ENCODE peak calls at places on chromosomes 1 and 21, in four cellular contexts. E is endodermal cell, K is bronchial epithelial cell, A is astrocyte of the spinal cord. G is an unnamed sample.

GRCh38 chr21:37266515-37267221 is 466 bp downstream of the VPS26C start:
- DNase-seq in A (peak), E (no peak), K (peak), G (no peak)

GRCh38 chr1:60978421-60979357 is 103.7 kb upstream of the NFIA start:
- DNase-seq in E (peak), K (peak), A (no peak), G (no peak)

GRCh38 chr1:22039594-22040347 is 12.7 kb upstream of the CDC42 start:
- DNase-seq in A (peak), E (peak), K (peak), G (peak)

GRCh38 chr1:94270801-94271203 is 33.4 kb upstream of the ARHGAP29 start:
- DNase-seq in E (no peak), A (peak), K (peak), G (no peak)

GRCh38 chr1:113811353-113811887 is 856 bp downstream of the RSBN1 start:
- DNase-seq in E (peak), K (peak), A (peak), G (no peak)

GRCh38 chr1:161013591-161014513 is 7.1 kb downstream of the F11R start:
- DNase-seq in K (peak), A (no peak), E (peak), G (peak)

GRCh38 chr1:48595613-48596012 is 123.6 kb upstream of the SPATA6 start:
- DNase-seq in K (no peak), E (no peak), A (no peak), G (no peak)

GRCh38 chr1:53369761-53370160 is 41.9 kb upstream of the LRP8 start:
- DNase-seq in K (no peak), E (peak), A (no peak), G (no peak)

GRCh38 chr1:18681423-18681835 is 50.8 kb downstream of the PAX7 start:
- DNase-seq in E (no peak), A (no peak), K (peak), G (no peak)

GRCh38 chr1:39177641-39178040 is 26.9 kb upstream of the MACF1 start:
- DNase-seq in A (no peak), K (no peak), E (no peak), G (no peak)

GRCh38 chr1:204150702-204151561 is 912 bp downstream of the ETNK2 start:
- DNase-seq in A (no peak), E (peak), K (no peak), G (no peak)

GRCh38 chr1:172607145-172607544 is 51.8 kb upstream of the FASLG start:
- DNase-seq in E (no peak), K (no peak), A (no peak), G (no peak)

GRCh38 chr1:109677459-109677858 is 9.6 kb downstream of the GSTM2 start:
- DNase-seq in A (no peak), K (no peak), E (no peak), G (no peak)

GRCh38 chr21:43797925-43798715 is 8.7 kb downstream of the RRP1 start:
- DNase-seq in K (no peak), E (no peak), A (no peak), G (no peak)

GRCh38 chr1:188027613-188028012 is 1198.9 kb downstream of the PLA2G4A start:
- DNase-seq in E (no peak), A (peak), K (peak), G (no peak)

GRCh38 chr1:213138391-213138790 is 87.3 kb downstream of the RPS6KC1 start:
- DNase-seq in E (no peak), K (no peak), A (no peak), G (no peak)

GRCh38 chr21:35232545-35233176 is 183.6 kb upstream of the RUNX1 start:
- DNase-seq in A (peak), E (no peak), K (peak), G (no peak)

GRCh38 chr1:163072658-163073057 is 3.5 kb downstream of the RGS4 start:
- DNase-seq in A (peak), E (no peak), K (peak), G (no peak)

GRCh38 chr21:34737115-34737514 is 68.3 kb downstream of the CLIC6 start:
- DNase-seq in E (no peak), A (no peak), K (no peak), G (no peak)

GRCh38 chr1:160127865-160128523 is 12.4 kb downstream of the ATP1A2 start:
- DNase-seq in A (peak), K (peak), E (no peak), G (no peak)

GRCh38 chr1:247962911-247963588 is 2.0 kb upstream of the OR2AK2 start:
- DNase-seq in A (no peak), E (no peak), K (no peak), G (no peak)

GRCh38 chr1:64212023-64212422 is 8.6 kb downstream of the UBE2U start:
- DNase-seq in K (peak), A (peak), E (no peak), G (no peak)

GRCh38 chr1:54884768-54885167 is 2.2 kb downstream of the DHCR24 start:
- DNase-seq in K (no peak), A (no peak), E (no peak), G (no peak)

GRCh38 chr21:30434033-30434631 is 4.1 kb downstream of the KRTAP13-4 start:
- DNase-seq in K (peak), E (peak), A (peak), G (no peak)

GRCh38 chr1:107821340-107821739 is 143.6 kb downstream of the VAV3 start:
- DNase-seq in E (no peak), K (no peak), A (no peak), G (no peak)

GRCh38 chr1:170908942-170909341 is 26.4 kb upstream of the MROH9 start:
- DNase-seq in A (no peak), K (no peak), E (no peak), G (no peak)

GRCh38 chr1:58732087-58732486 is 32.2 kb upstream of the MYSM1 start:
- DNase-seq in E (no peak), A (no peak), K (peak), G (no peak)

GRCh38 chr1:150798509-150798908 is 9.6 kb downstream of the CTSK start:
- DNase-seq in K (no peak), E (peak), A (peak), G (no peak)

GRCh38 chr1:216600730-216601426 is 122.4 kb downstream of the ESRRG start:
- DNase-seq in A (peak), K (peak), E (peak), G (peak)

GRCh38 chr1:170929835-170930554 is 5.3 kb upstream of the MROH9 start:
- DNase-seq in K (peak), A (peak), E (peak), G (peak)

GRCh38 chr21:39696620-39697019 is 48.4 kb upstream of the IGSF5 start:
- DNase-seq in E (peak), A (peak), K (no peak), G (no peak)

GRCh38 chr1:48051466-48052126 is 54.4 kb upstream of the TRABD2B start:
- DNase-seq in K (no peak), E (peak), A (no peak), G (no peak)

DNA sequence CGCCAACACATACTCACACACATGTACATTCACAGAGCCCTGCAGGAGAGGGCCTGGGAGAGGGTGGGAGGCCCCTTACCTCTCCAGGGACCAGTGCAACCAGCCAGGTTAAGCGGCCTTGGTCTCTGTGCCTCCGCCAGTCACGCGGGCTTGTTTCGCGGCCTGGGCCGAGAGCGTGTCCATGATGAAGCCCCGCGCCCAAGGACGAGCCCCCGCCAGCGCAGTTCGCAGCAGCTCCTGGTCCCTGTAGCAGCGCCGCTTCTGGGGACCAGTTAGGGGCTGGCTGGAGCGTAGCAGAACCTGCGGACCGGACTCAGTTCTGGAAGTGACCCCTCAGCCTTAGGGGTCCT is 7.3 kb upstream of the FAM167B start:
- DNase-seq in E (no peak), A (no peak), K (no peak), G (peak)
- H3K4me3 ChIP-seq in E (peak), A (no peak), K (peak), G (peak)

GRCh38 chr1:41492341-41492848 is 7.9 kb upstream of the EDN2 start:
- DNase-seq in E (peak), A (no peak), K (peak), G (no peak)
- TF ChIP-seq CTCF in E (peak), A (peak), K (peak), G (peak)

GRCh38 chr1:210159206-210159605 is 73.4 kb upstream of the SERTAD4 start:
- DNase-seq in E (no peak), K (no peak), A (no peak), G (no peak)
- H3K4me3 ChIP-seq in E (no peak), K (no peak), A (no peak), G (no peak)

DNA sequence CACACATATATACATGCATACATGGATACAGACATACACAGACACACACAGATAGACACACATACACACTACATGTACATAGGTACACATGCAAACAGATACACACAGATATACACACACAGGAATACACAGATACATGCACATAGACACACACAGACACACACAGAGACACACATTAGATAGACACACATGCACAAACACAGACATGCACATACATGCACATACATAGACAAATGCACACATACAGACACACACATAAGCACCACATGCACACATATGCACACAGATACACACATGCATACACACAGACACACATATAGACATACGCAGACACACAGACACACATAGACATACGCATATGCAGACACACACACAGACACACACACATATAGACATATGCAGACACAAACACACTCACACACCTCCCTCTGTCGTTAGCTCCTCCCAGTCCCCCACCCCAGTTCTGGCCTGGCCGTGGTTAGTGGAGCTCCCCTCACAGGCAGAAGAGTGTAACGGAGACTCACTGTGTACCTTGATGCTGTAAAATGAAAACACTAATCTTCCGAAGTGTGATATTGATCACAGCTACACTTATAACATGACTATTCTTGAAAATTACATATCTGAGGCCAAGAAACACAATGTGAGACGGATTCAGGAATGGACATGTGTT is 7.6 kb downstream of the UBASH3A start:
- DNase-seq in E (peak), A (no peak), K (peak), G (no peak)
- TF ChIP-seq CTCF in E (peak), A (no peak), K (peak), G (no peak)

DNA sequence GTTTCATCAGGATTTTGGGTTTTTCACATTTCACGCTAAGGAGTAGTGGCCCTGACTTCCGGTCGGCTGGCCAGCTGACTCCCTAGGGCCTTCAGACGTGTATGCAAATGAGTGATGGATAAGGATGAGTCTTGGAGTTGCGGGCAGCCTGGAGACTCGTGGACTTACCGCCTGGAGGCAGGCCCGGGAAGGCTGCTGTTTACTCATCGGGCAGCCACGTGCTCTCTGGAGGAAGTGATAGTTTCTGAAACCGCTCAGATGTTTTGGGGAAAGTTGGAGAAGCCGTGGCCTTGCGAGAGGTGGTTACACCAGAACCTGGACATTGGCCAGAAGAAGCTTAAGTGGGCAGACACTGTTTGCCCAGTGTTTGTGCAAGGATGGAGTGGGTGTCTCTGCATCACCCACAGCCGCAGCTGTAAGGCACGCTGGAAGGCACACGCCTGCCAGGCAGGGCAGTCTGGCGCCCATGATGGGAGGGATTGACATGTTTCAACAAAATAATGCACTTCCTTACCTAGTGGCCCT is 23.1 kb upstream of the TNFRSF1B start:
- DNase-seq in A (peak), K (peak), E (no peak), G (peak)
- H3K4me3 ChIP-seq in A (no peak), K (no peak), E (no peak), G (no peak)

GRCh38 chr1:156813750-156814570 is 2.7 kb downstream of the SH2D2A start:
- DNase-seq in K (peak), E (peak), A (no peak), G (peak)
- TF ChIP-seq CTCF in K (peak), E (peak), A (peak), G (peak)

DNA sequence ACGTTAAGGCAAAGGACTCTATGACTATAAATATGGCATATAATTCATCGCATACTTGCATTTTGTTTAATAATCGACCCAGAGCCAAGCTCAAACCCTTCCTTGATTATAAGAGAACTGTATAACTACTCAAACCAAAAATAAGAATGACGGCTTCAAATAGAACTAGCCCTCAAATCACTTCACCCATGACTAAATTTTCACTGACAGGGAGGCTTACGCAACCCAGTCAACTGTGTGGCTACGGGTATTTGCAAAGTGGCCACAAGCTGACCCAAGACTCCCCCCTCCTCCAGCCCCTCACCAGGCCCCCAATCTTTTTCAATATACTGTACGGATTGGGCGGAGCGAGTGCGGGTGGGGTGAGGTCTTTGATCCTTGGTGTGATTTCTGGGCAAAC is 268.3 kb downstream of the ASTN1 start:
- DNase-seq in A (no peak), E (no peak), K (peak), G (no peak)
- H3K4me3 ChIP-seq in A (no peak), E (no peak), K (no peak), G (no peak)

DNA sequence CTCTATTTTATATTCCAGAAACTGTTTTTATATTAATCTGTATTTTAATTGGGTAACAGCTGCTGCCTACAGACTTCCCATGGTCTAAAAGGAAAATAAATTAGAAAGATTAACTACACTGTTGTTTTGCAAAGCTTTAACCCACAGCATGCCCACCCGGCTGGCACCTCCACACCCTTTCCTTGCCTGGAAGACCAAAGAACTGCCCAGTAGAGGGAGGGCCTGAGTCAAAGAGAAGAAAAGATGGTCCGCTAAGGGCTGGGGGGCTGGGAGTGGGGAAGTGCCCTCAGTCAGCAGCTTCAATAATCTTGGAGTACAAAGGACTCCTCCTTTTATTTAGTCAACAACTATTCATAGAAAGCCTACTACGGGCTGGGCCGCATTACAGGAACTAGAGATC is 40.7 kb downstream of the ERI3 start:
- DNase-seq in K (no peak), A (no peak), E (peak), G (no peak)
- TF ChIP-seq CTCF in K (peak), A (no peak), E (peak), G (no peak)